ENCODE peak calls at places on chromosome 14, in eight cellular contexts. One of them, this sample, is unnamed.

GRCh38 chr14:100237735-100238418 is 1.1 kb upstream of the YY1 start:
- DNase-seq in OCI-M1: peak
- DNase-seq in stimulated activated CD8-positive, alpha-beta memory T cell treated with anti-CD3 and anti-CD28 coated beads, Interleukin-4, amount 100 ng/mL, for 24 hours: peak
- DNase-seq in A549: peak
- DNase-seq in head of caudate nucleus: peak
- DNase-seq in fibroblast of lung: peak
- DNase-seq in GDM1: peak
- DNase-seq in C1 segment of cervical spinal cord: no peak
- DNase-seq in this sample: peak

GRCh38 chr14:24889843-24890242 is 160.1 kb downstream of the STXBP6 start:
- DNase-seq in A549: no peak
- DNase-seq in OCI-M1: no peak
- DNase-seq in stimulated activated CD8-positive, alpha-beta memory T cell treated with anti-CD3 and anti-CD28 coated beads, Interleukin-4, amount 100 ng/mL, for 24 hours: no peak
- DNase-seq in fibroblast of lung: no peak
- DNase-seq in head of caudate nucleus: no peak
- DNase-seq in C1 segment of cervical spinal cord: no peak
- DNase-seq in GDM1: no peak
- DNase-seq in this sample: no peak

GRCh38 chr14:73149753-73150152 is 13.4 kb downstream of the PSEN1 start:
- DNase-seq in fibroblast of lung: peak
- DNase-seq in A549: no peak
- DNase-seq in stimulated activated CD8-positive, alpha-beta memory T cell treated with anti-CD3 and anti-CD28 coated beads, Interleukin-4, amount 100 ng/mL, for 24 hours: no peak
- DNase-seq in GDM1: no peak
- DNase-seq in head of caudate nucleus: no peak
- DNase-seq in C1 segment of cervical spinal cord: no peak
- DNase-seq in OCI-M1: no peak
- DNase-seq in this sample: no peak

GRCh38 chr14:58690801-58691516 is 53.2 kb downstream of the DACT1 start:
- DNase-seq in C1 segment of cervical spinal cord: no peak
- DNase-seq in A549: no peak
- DNase-seq in head of caudate nucleus: no peak
- DNase-seq in OCI-M1: no peak
- DNase-seq in fibroblast of lung: no peak
- DNase-seq in GDM1: no peak
- DNase-seq in stimulated activated CD8-positive, alpha-beta memory T cell treated with anti-CD3 and anti-CD28 coated beads, Interleukin-4, amount 100 ng/mL, for 24 hours: no peak
- DNase-seq in this sample: no peak

GRCh38 chr14:64879635-64880381 is at the start of gene SPTB:
- DNase-seq in A549: peak
- DNase-seq in OCI-M1: peak
- DNase-seq in C1 segment of cervical spinal cord: no peak
- DNase-seq in fibroblast of lung: no peak
- DNase-seq in head of caudate nucleus: peak
- DNase-seq in GDM1: no peak
- DNase-seq in stimulated activated CD8-positive, alpha-beta memory T cell treated with anti-CD3 and anti-CD28 coated beads, Interleukin-4, amount 100 ng/mL, for 24 hours: peak
- DNase-seq in this sample: peak

GRCh38 chr14:88424573-88424972 is 39.1 kb downstream of the SPATA7 start:
- DNase-seq in GDM1: no peak
- DNase-seq in stimulated activated CD8-positive, alpha-beta memory T cell treated with anti-CD3 and anti-CD28 coated beads, Interleukin-4, amount 100 ng/mL, for 24 hours: no peak
- DNase-seq in A549: no peak
- DNase-seq in OCI-M1: no peak
- DNase-seq in fibroblast of lung: no peak
- DNase-seq in head of caudate nucleus: no peak
- DNase-seq in C1 segment of cervical spinal cord: no peak
- DNase-seq in this sample: no peak

GRCh38 chr14:103512701-103513611 is 9.7 kb downstream of the CKB start:
- DNase-seq in A549: no peak
- DNase-seq in head of caudate nucleus: peak
- DNase-seq in fibroblast of lung: peak
- DNase-seq in C1 segment of cervical spinal cord: peak
- DNase-seq in stimulated activated CD8-positive, alpha-beta memory T cell treated with anti-CD3 and anti-CD28 coated beads, Interleukin-4, amount 100 ng/mL, for 24 hours: no peak
- DNase-seq in OCI-M1: no peak
- DNase-seq in GDM1: no peak
- DNase-seq in this sample: no peak

GRCh38 chr14:64706119-64706465 is 1.9 kb downstream of the PLEKHG3 start:
- DNase-seq in A549: no peak
- DNase-seq in C1 segment of cervical spinal cord: no peak
- DNase-seq in stimulated activated CD8-positive, alpha-beta memory T cell treated with anti-CD3 and anti-CD28 coated beads, Interleukin-4, amount 100 ng/mL, for 24 hours: no peak
- DNase-seq in GDM1: no peak
- DNase-seq in fibroblast of lung: no peak
- DNase-seq in OCI-M1: no peak
- DNase-seq in head of caudate nucleus: no peak
- DNase-seq in this sample: no peak

GRCh38 chr14:104307627-104308401 is 169.4 kb downstream of the KIF26A start:
- DNase-seq in head of caudate nucleus: no peak
- DNase-seq in GDM1: no peak
- DNase-seq in OCI-M1: no peak
- DNase-seq in A549: no peak
- DNase-seq in C1 segment of cervical spinal cord: no peak
- DNase-seq in stimulated activated CD8-positive, alpha-beta memory T cell treated with anti-CD3 and anti-CD28 coated beads, Interleukin-4, amount 100 ng/mL, for 24 hours: no peak
- DNase-seq in fibroblast of lung: no peak
- DNase-seq in this sample: no peak

GRCh38 chr14:35814371-35815005 is 5.4 kb upstream of the RALGAPA1 start:
- DNase-seq in OCI-M1: peak
- DNase-seq in C1 segment of cervical spinal cord: peak
- DNase-seq in fibroblast of lung: peak
- DNase-seq in GDM1: peak
- DNase-seq in stimulated activated CD8-positive, alpha-beta memory T cell treated with anti-CD3 and anti-CD28 coated beads, Interleukin-4, amount 100 ng/mL, for 24 hours: peak
- DNase-seq in A549: no peak
- DNase-seq in head of caudate nucleus: peak
- DNase-seq in this sample: no peak